ENCODE peak calls at places on chromosomes 5 and 9, in six cellular contexts. I is PC-3; R is adrenal gland; W is CD4-positive, alpha-beta T cell; N is nephron progenitor cell; V is Panc1. A is an unnamed sample.

GRCh38 chr9:38437193-38437823 is 13.1 kb upstream of the IGFBPL1 start:
- DNase-seq in I (peak), R (no peak), V (no peak), W (no peak), N (no peak), A (no peak)

GRCh38 chr5:40735609-40736008 is 20.2 kb downstream of the TTC33 start:
- DNase-seq in W (no peak), I (no peak), R (no peak), N (no peak), V (no peak), A (no peak)

GRCh38 chr9:13626601-13627000 is 347.1 kb upstream of the MPDZ start:
- DNase-seq in N (no peak), W (no peak), R (no peak), I (no peak), V (no peak), A (no peak)

GRCh38 chr5:150404121-150404990 is 8.4 kb downstream of the CD74 start:
- DNase-seq in V (no peak), R (no peak), N (no peak), W (no peak), I (no peak), A (no peak)

GRCh38 chr5:33244441-33245150 is 196.2 kb upstream of the TARS1 start:
- DNase-seq in W (no peak), N (no peak), V (no peak), R (no peak), I (no peak), A (no peak)

GRCh38 chr5:173869316-173869715 is 18.8 kb upstream of the CPEB4 start:
- DNase-seq in N (no peak), V (no peak), I (no peak), W (no peak), R (no peak), A (no peak)

GRCh38 chr5:142248853-142249462 is 75.9 kb downstream of the SPRY4 start:
- DNase-seq in N (peak), V (no peak), R (no peak), I (peak), W (no peak), A (no peak)

GRCh38 chr5:126883801-126884200 is 106.9 kb downstream of the LMNB1 start:
- DNase-seq in I (no peak), R (no peak), W (no peak), N (no peak), V (no peak), A (no peak)

GRCh38 chr5:175059687-175060194 is 335.4 kb downstream of the MSX2 start:
- DNase-seq in I (no peak), R (peak), N (peak), W (no peak), V (no peak), A (peak)

GRCh38 chr5:167950126-167950721 is 341.2 kb upstream of the WWC1 start:
- DNase-seq in W (no peak), R (no peak), N (no peak), V (no peak), I (no peak), A (no peak)

GRCh38 chr9:95726756-95727155 is 148.7 kb upstream of the ERCC6L2 start:
- DNase-seq in R (no peak), I (peak), W (no peak), V (peak), N (no peak), A (no peak)

GRCh38 chr9:101566904-101567724 is 27.7 kb downstream of the PPP3R2 start:
- DNase-seq in I (peak), V (no peak), R (peak), N (peak), W (peak), A (no peak)

GRCh38 chr9:100106616-100107015 is 7.6 kb downstream of the INVS start:
- DNase-seq in I (peak), W (no peak), V (no peak), N (no peak), R (no peak), A (no peak)

GRCh38 chr9:27447036-27447700 is 76.9 kb upstream of the IFNK start:
- DNase-seq in V (no peak), W (no peak), I (no peak), R (no peak), N (no peak), A (no peak)

GRCh38 chr5:119347574-119347973 is 8.2 kb upstream of the TNFAIP8 start:
- DNase-seq in N (no peak), I (no peak), R (no peak), W (no peak), V (no peak), A (no peak)

GRCh38 chr5:10676224-10676623 is 84.8 kb downstream of the DAP start:
- DNase-seq in V (no peak), W (no peak), R (no peak), I (no peak), N (no peak), A (no peak)

GRCh38 chr5:21254161-21254560 is 1266.2 kb upstream of the CDH18 start:
- DNase-seq in N (no peak), I (no peak), W (no peak), R (no peak), V (no peak), A (no peak)

GRCh38 chr9:78146241-78146640 is 89.6 kb upstream of the CEP78 start:
- DNase-seq in N (no peak), R (no peak), V (no peak), I (no peak), W (no peak), A (no peak)

GRCh38 chr5:163496286-163496685 is 9.1 kb upstream of the MAT2B start:
- DNase-seq in R (no peak), W (no peak), N (no peak), V (no peak), I (peak), A (no peak)

GRCh38 chr9:95112436-95113280 is 204.9 kb downstream of the FANCC start:
- DNase-seq in W (no peak), V (no peak), N (no peak), R (no peak), I (no peak), A (no peak)

GRCh38 chr9:91816356-91816755 is 133.7 kb downstream of the ROR2 start:
- DNase-seq in I (no peak), W (no peak), R (no peak), N (no peak), V (no peak), A (no peak)

GRCh38 chr5:72814864-72815263 is 1.6 kb upstream of the TNPO1 start:
- DNase-seq in V (no peak), W (no peak), I (no peak), N (no peak), R (no peak), A (no peak)

GRCh38 chr9:135490166-135490870 is 10.2 kb upstream of the MRPS2 start:
- DNase-seq in R (no peak), I (no peak), N (no peak), W (no peak), V (no peak), A (no peak)

GRCh38 chr5:4191703-4192102 is 596.1 kb downstream of the IRX1 start:
- DNase-seq in N (no peak), W (no peak), I (no peak), R (no peak), V (no peak), A (no peak)

GRCh38 chr5:119340597-119341218 is 15.1 kb upstream of the TNFAIP8 start:
- DNase-seq in I (no peak), V (no peak), W (peak), R (no peak), N (no peak), A (no peak)

GRCh38 chr5:151470440-151470839 is 23.0 kb downstream of the SLC36A1 start:
- DNase-seq in V (no peak), R (no peak), I (no peak), N (no peak), W (no peak), A (no peak)

GRCh38 chr9:21559402-21560280 is 77.5 kb upstream of the IFNE start:
- DNase-seq in N (peak), I (peak), W (peak), V (no peak), R (no peak), A (peak)

GRCh38 chr5:147398860-147399259 is 111.0 kb downstream of the DPYSL3 start:
- DNase-seq in R (no peak), N (no peak), V (no peak), I (no peak), W (no peak), A (no peak)

GRCh38 chr5:178207183-178207916 is 3.0 kb downstream of the HNRNPAB start:
- DNase-seq in W (no peak), I (peak), V (no peak), R (peak), N (no peak), A (no peak)

GRCh38 chr9:134936762-134937555 is 19.2 kb upstream of the FCN1 start:
- DNase-seq in N (no peak), I (no peak), V (no peak), R (no peak), W (no peak), A (no peak)

GRCh38 chr5:82159014-82159413 is 119.1 kb downstream of the RPS23 start:
- DNase-seq in R (no peak), I (peak), V (no peak), N (no peak), W (no peak), A (no peak)

GRCh38 chr5:126998201-126998631 is 32.1 kb downstream of the MARCHF3 start:
- DNase-seq in N (no peak), I (no peak), R (no peak), V (no peak), W (no peak), A (no peak)

GRCh38 chr9:76866689-76867088 is 39.2 kb downstream of the PRUNE2 start:
- DNase-seq in R (no peak), I (peak), W (no peak), N (no peak), V (peak), A (no peak)

GRCh38 chr5:3602713-3603502 is 7.3 kb downstream of the IRX1 start:
- DNase-seq in N (peak), I (no peak), V (no peak), R (no peak), W (no peak), A (peak)

GRCh38 chr9:78035369-78035993 is 3.9 kb upstream of the GNAQ start:
- DNase-seq in I (peak), W (peak), N (peak), R (peak), V (peak), A (peak)

GRCh38 chr9:89318123-89319014 is at the start of gene SECISBP2:
- DNase-seq in R (peak), N (peak), V (peak), W (peak), I (peak), A (peak)

GRCh38 chr5:113000466-113000865 is 23.9 kb downstream of the DCP2 start:
- DNase-seq in W (no peak), I (peak), R (no peak), N (no peak), V (no peak), A (no peak)

GRCh38 chr9:113967380-113967779 is 91.3 kb downstream of the ZNF618 start:
- DNase-seq in N (no peak), R (no peak), I (no peak), W (no peak), V (no peak), A (no peak)
- TF ChIP-seq CTCF in N (no peak), R (no peak), I (no peak), W (no peak), V (no peak), A (no peak)

DNA sequence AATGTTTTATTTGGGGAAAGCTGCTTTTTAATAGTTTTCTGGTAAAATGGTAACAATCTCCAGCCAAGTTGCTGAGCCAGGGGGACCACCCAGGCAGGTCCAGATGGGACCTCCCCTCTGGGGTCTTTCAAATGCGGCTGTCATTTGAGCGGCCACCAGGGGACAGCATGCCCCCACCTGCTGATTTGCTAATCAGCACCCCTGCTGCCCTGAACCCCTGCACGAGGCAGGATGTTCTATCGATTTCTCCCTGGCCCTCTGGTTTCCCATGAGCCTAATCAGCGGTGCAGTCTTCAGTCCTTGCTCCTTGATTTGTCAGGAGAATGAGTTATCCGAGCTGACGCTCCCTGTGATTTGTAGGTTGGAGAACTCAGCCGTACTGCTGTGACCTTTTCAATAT is 247.0 kb downstream of the FSTL4 start:
- DNase-seq in N (peak), W (no peak), R (no peak), V (no peak), I (no peak), A (no peak)
- TF ChIP-seq CTCF in N (peak), W (no peak), R (no peak), V (peak), I (peak), A (peak)

GRCh38 chr9:114592356-114592755 is 4.8 kb downstream of the ATP6V1G1 start:
- DNase-seq in V (no peak), W (peak), N (no peak), R (peak), I (peak), A (no peak)
- TF ChIP-seq CTCF in V (no peak), W (peak), N (no peak), R (peak), I (peak), A (no peak)

GRCh38 chr5:172007795-172008465 is 1.5 kb upstream of the FBXW11 start:
- DNase-seq in R (no peak), W (no peak), N (no peak), I (peak), V (no peak), A (no peak)

GRCh38 chr5:172007153-172007794 is 836 bp upstream of the FBXW11 start:
- DNase-seq in I (peak), W (no peak), R (no peak), N (no peak), V (no peak), A (no peak)

GRCh38 chr5:172009536-172010270 is 3.3 kb upstream of the FBXW11 start:
- DNase-seq in N (no peak), R (no peak), V (no peak), I (no peak), W (no peak), A (no peak)

GRCh38 chr5:172008689-172009141 is 2.3 kb upstream of the FBXW11 start:
- DNase-seq in V (no peak), R (no peak), I (no peak), N (no peak), W (no peak), A (no peak)

DNA sequence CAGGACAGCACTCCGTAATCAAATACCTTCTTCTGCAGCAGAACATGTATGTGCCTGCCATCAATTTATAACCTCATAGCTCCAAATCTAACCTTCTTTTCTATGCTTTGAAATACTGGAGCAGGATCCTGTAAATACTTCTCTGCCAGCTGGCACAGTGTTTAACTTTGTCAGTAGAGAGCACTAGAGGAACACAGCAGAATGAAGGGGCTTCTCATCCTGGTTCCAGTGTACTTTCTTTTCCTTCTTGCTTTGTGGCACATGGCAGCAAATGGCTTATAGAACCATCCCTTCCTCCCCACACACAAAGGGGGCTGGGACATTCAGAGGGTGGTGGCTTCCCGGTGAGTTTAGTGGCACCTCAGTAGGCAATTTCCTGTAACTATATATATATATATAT is 3.8 kb upstream of the FBXW11 start:
- DNase-seq in W (no peak), N (no peak), I (peak), R (no peak), V (no peak), A (no peak)
- TF ChIP-seq CTCF in W (no peak), N (no peak), I (peak), R (no peak), V (no peak), A (no peak)

GRCh38 chr9:105993921-105994715 is 299.8 kb downstream of the TMEM38B start:
- DNase-seq in R (no peak), N (no peak), I (no peak), V (no peak), W (no peak), A (no peak)
- TF ChIP-seq CTCF in R (no peak), N (no peak), I (no peak), V (no peak), W (no peak), A (no peak)

GRCh38 chr5:30405821-30406220 is 787.7 kb upstream of the CDH6 start:
- DNase-seq in N (no peak), R (no peak), I (no peak), W (no peak), V (no peak), A (no peak)

GRCh38 chr5:30398427-30398826 is 795.1 kb upstream of the CDH6 start:
- DNase-seq in N (no peak), I (no peak), R (no peak), V (no peak), W (no peak), A (no peak)

DNA sequence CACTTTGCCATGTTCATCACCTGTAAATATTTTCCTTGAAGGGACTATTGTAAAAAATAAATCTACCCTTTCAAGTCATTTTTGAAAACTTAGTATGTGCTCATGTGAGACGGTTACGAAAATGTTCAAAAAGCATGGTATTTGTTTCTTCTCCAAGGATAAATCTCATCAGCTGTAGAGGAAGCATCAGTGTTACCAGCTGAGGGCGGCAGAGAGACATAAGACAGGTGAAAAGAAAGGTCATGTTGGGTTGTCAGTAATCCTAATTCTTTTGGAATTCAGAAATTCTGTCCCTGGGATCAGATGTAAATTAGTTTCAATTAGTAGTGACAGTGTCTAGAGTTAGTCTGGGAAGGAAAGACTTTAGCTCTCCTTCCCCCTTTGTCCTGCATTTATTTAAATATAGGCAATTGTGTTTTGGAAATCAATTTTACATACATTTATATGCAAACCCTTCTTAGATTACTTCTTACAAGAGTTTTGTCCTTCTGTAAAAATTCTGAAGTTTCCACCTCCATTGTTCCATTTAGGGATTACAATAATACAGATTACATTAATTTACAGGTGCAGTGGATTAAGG is 791.9 kb upstream of the CDH6 start:
- DNase-seq in N (peak), V (peak), I (peak), W (no peak), R (peak), A (no peak)
- TF ChIP-seq CTCF in N (peak), V (peak), I (peak), W (no peak), R (peak), A (no peak)